ENCODE peak calls at places on chromosomes 6 and 20, in four cellular contexts. O is cardiac fibroblast, R is EL, H is LNCaP clone FGC. U is an unnamed sample.
A peak's percentile ranks its signal among the peaks of the same experiment; 100 is the strongest.

GRCh38 chr20:24836900-24837299 is 112.2 kb upstream of the CST7 start:
- DNase-seq in O (no peak), R (no peak), H (no peak), U (no peak)

GRCh38 chr20:38885357-38885756 is 40.9 kb upstream of the FAM83D start:
- DNase-seq in O (no peak), R (no peak), H (no peak), U (no peak)

GRCh38 chr6:35024601-35025054 is 116.5 kb downstream of the TCP11 start:
- DNase-seq in O (peak; percentile 90), R (peak; percentile 53), H (peak; percentile 58), U (peak; percentile 65)

GRCh38 chr6:52390361-52390727 is 28.4 kb downstream of the PAQR8 start:
- DNase-seq in O (peak; percentile 63), R (peak; percentile 76), H (no peak), U (peak; percentile 77)

GRCh38 chr20:63782521-63782971 is 43.0 kb downstream of the SLC2A4RG start:
- DNase-seq in O (no peak), R (no peak), H (no peak), U (no peak)

GRCh38 chr6:3310710-3311109 is 52.0 kb downstream of the PSMG4 start:
- DNase-seq in O (no peak), R (no peak), H (peak; percentile 98), U (no peak)

GRCh38 chr20:36644713-36645109 is 1.3 kb downstream of the SLA2 start:
- DNase-seq in O (no peak), R (no peak), H (no peak), U (peak; percentile 60)

GRCh38 chr6:116376149-116376548 is 5.4 kb downstream of the DSE start:
- DNase-seq in O (no peak), R (no peak), H (no peak), U (no peak)

GRCh38 chr6:29976588-29977424 is 34.5 kb downstream of the HLA-A start:
- DNase-seq in O (peak; percentile 74), R (peak; percentile 80), H (peak; percentile 48), U (peak; percentile 82)

GRCh38 chr6:158793432-158793831 is 25.7 kb downstream of the EZR start:
- DNase-seq in O (peak; percentile 70), R (peak; percentile 57), H (no peak), U (peak; percentile 57)

GRCh38 chr6:157317129-157317814 is 6.0 kb downstream of the TMEM242 start:
- DNase-seq in O (peak; percentile 94), R (peak; percentile 88), H (no peak), U (peak; percentile 87)

GRCh38 chr6:98579941-98580340 is 254.4 kb upstream of the POU3F2 start:
- DNase-seq in O (peak; percentile 37), R (peak; percentile 43), H (no peak), U (no peak)

GRCh38 chr6:30213999-30214982 is 1.1 kb upstream of the TRIM26 start:
- DNase-seq in O (peak; percentile 75), R (peak; percentile 83), H (no peak), U (peak; percentile 86)